ENCODE peak calls at places on chromosomes 16 and 17, in eight cellular contexts. One of them, this sample, is unnamed.

GRCh38 chr17:34154916-34155730 is 100.0 kb upstream of the CCL2 start:
- DNase-seq in upper lobe of right lung: no peak
- DNase-seq in stimulated activated CD4-positive, alpha-beta T cell treated with anti-CD3 and anti-CD28 coated beads, Interleukin-1b, Interleukin-23, amount 100 ng/mL, for 1 hour: no peak
- DNase-seq in PC-3: no peak
- DNase-seq in SW 1271: no peak
- DNase-seq in MG63: no peak
- DNase-seq in stimulated activated CD8-positive, alpha-beta memory T cell treated with anti-CD3 and anti-CD28 coated beads, Interleukin-4, amount 100 ng/mL, for 1 hour: no peak
- DNase-seq in hippocampal formation: no peak
- DNase-seq in this sample: no peak

GRCh38 chr17:82458885-82459424 is 414 bp downstream of the NARF start:
- DNase-seq in PC-3: peak
- DNase-seq in MG63: peak
- DNase-seq in upper lobe of right lung: no peak
- DNase-seq in SW 1271: no peak
- DNase-seq in stimulated activated CD8-positive, alpha-beta memory T cell treated with anti-CD3 and anti-CD28 coated beads, Interleukin-4, amount 100 ng/mL, for 1 hour: no peak
- DNase-seq in hippocampal formation: no peak
- DNase-seq in stimulated activated CD4-positive, alpha-beta T cell treated with anti-CD3 and anti-CD28 coated beads, Interleukin-1b, Interleukin-23, amount 100 ng/mL, for 1 hour: no peak
- DNase-seq in this sample: peak

GRCh38 chr17:13157656-13158055 is 139.8 kb upstream of the ELAC2 start:
- DNase-seq in SW 1271: no peak
- DNase-seq in stimulated activated CD4-positive, alpha-beta T cell treated with anti-CD3 and anti-CD28 coated beads, Interleukin-1b, Interleukin-23, amount 100 ng/mL, for 1 hour: no peak
- DNase-seq in PC-3: no peak
- DNase-seq in upper lobe of right lung: no peak
- DNase-seq in hippocampal formation: no peak
- DNase-seq in MG63: no peak
- DNase-seq in stimulated activated CD8-positive, alpha-beta memory T cell treated with anti-CD3 and anti-CD28 coated beads, Interleukin-4, amount 100 ng/mL, for 1 hour: no peak
- DNase-seq in this sample: no peak

GRCh38 chr17:61848247-61848646 is 15.1 kb downstream of the BRIP1 start:
- DNase-seq in MG63: no peak
- DNase-seq in stimulated activated CD4-positive, alpha-beta T cell treated with anti-CD3 and anti-CD28 coated beads, Interleukin-1b, Interleukin-23, amount 100 ng/mL, for 1 hour: no peak
- DNase-seq in PC-3: no peak
- DNase-seq in hippocampal formation: no peak
- DNase-seq in stimulated activated CD8-positive, alpha-beta memory T cell treated with anti-CD3 and anti-CD28 coated beads, Interleukin-4, amount 100 ng/mL, for 1 hour: no peak
- DNase-seq in upper lobe of right lung: no peak
- DNase-seq in SW 1271: no peak
- DNase-seq in this sample: no peak

GRCh38 chr17:64133546-64134215 is 3.7 kb upstream of the ERN1 start:
- DNase-seq in stimulated activated CD4-positive, alpha-beta T cell treated with anti-CD3 and anti-CD28 coated beads, Interleukin-1b, Interleukin-23, amount 100 ng/mL, for 1 hour: no peak
- DNase-seq in MG63: no peak
- DNase-seq in hippocampal formation: no peak
- DNase-seq in stimulated activated CD8-positive, alpha-beta memory T cell treated with anti-CD3 and anti-CD28 coated beads, Interleukin-4, amount 100 ng/mL, for 1 hour: no peak
- DNase-seq in upper lobe of right lung: no peak
- DNase-seq in SW 1271: peak
- DNase-seq in PC-3: peak
- DNase-seq in this sample: peak

GRCh38 chr16:19919142-19919541 is 34.5 kb upstream of the GPRC5B start:
- DNase-seq in upper lobe of right lung: no peak
- DNase-seq in hippocampal formation: no peak
- DNase-seq in stimulated activated CD4-positive, alpha-beta T cell treated with anti-CD3 and anti-CD28 coated beads, Interleukin-1b, Interleukin-23, amount 100 ng/mL, for 1 hour: no peak
- DNase-seq in MG63: no peak
- DNase-seq in PC-3: no peak
- DNase-seq in stimulated activated CD8-positive, alpha-beta memory T cell treated with anti-CD3 and anti-CD28 coated beads, Interleukin-4, amount 100 ng/mL, for 1 hour: no peak
- DNase-seq in SW 1271: no peak
- DNase-seq in this sample: no peak

GRCh38 chr17:37506678-37507077 is 17.0 kb downstream of the DUSP14 start:
- DNase-seq in stimulated activated CD8-positive, alpha-beta memory T cell treated with anti-CD3 and anti-CD28 coated beads, Interleukin-4, amount 100 ng/mL, for 1 hour: no peak
- DNase-seq in hippocampal formation: peak
- DNase-seq in PC-3: peak
- DNase-seq in upper lobe of right lung: no peak
- DNase-seq in SW 1271: peak
- DNase-seq in stimulated activated CD4-positive, alpha-beta T cell treated with anti-CD3 and anti-CD28 coated beads, Interleukin-1b, Interleukin-23, amount 100 ng/mL, for 1 hour: no peak
- DNase-seq in MG63: peak
- DNase-seq in this sample: peak

GRCh38 chr17:39926588-39927100 is 757 bp downstream of the ORMDL3 start:
- DNase-seq in hippocampal formation: no peak
- DNase-seq in stimulated activated CD8-positive, alpha-beta memory T cell treated with anti-CD3 and anti-CD28 coated beads, Interleukin-4, amount 100 ng/mL, for 1 hour: peak
- DNase-seq in PC-3: peak
- DNase-seq in SW 1271: no peak
- DNase-seq in upper lobe of right lung: peak
- DNase-seq in MG63: peak
- DNase-seq in stimulated activated CD4-positive, alpha-beta T cell treated with anti-CD3 and anti-CD28 coated beads, Interleukin-1b, Interleukin-23, amount 100 ng/mL, for 1 hour: no peak
- DNase-seq in this sample: peak

GRCh38 chr16:84532299-84532724 is 27.9 kb upstream of the MEAK7 start:
- DNase-seq in stimulated activated CD8-positive, alpha-beta memory T cell treated with anti-CD3 and anti-CD28 coated beads, Interleukin-4, amount 100 ng/mL, for 1 hour: no peak
- DNase-seq in MG63: peak
- DNase-seq in SW 1271: peak
- DNase-seq in stimulated activated CD4-positive, alpha-beta T cell treated with anti-CD3 and anti-CD28 coated beads, Interleukin-1b, Interleukin-23, amount 100 ng/mL, for 1 hour: no peak
- DNase-seq in PC-3: no peak
- DNase-seq in upper lobe of right lung: no peak
- DNase-seq in hippocampal formation: no peak
- DNase-seq in this sample: no peak

GRCh38 chr17:76725580-76726230 is 701 bp downstream of the JMJD6 start:
- DNase-seq in hippocampal formation: no peak
- DNase-seq in PC-3: peak
- DNase-seq in SW 1271: peak
- DNase-seq in stimulated activated CD4-positive, alpha-beta T cell treated with anti-CD3 and anti-CD28 coated beads, Interleukin-1b, Interleukin-23, amount 100 ng/mL, for 1 hour: peak
- DNase-seq in stimulated activated CD8-positive, alpha-beta memory T cell treated with anti-CD3 and anti-CD28 coated beads, Interleukin-4, amount 100 ng/mL, for 1 hour: peak
- DNase-seq in upper lobe of right lung: peak
- DNase-seq in MG63: peak
- DNase-seq in this sample: peak

GRCh38 chr17:38885728-38886642 is 16.1 kb downstream of the LASP1 start:
- DNase-seq in stimulated activated CD8-positive, alpha-beta memory T cell treated with anti-CD3 and anti-CD28 coated beads, Interleukin-4, amount 100 ng/mL, for 1 hour: no peak
- DNase-seq in SW 1271: no peak
- DNase-seq in hippocampal formation: peak
- DNase-seq in upper lobe of right lung: no peak
- DNase-seq in stimulated activated CD4-positive, alpha-beta T cell treated with anti-CD3 and anti-CD28 coated beads, Interleukin-1b, Interleukin-23, amount 100 ng/mL, for 1 hour: no peak
- DNase-seq in MG63: no peak
- DNase-seq in PC-3: no peak
- DNase-seq in this sample: no peak

GRCh38 chr17:50326831-50327364 is 19.0 kb upstream of the XYLT2 start:
- DNase-seq in stimulated activated CD8-positive, alpha-beta memory T cell treated with anti-CD3 and anti-CD28 coated beads, Interleukin-4, amount 100 ng/mL, for 1 hour: no peak
- DNase-seq in hippocampal formation: no peak
- DNase-seq in upper lobe of right lung: no peak
- DNase-seq in stimulated activated CD4-positive, alpha-beta T cell treated with anti-CD3 and anti-CD28 coated beads, Interleukin-1b, Interleukin-23, amount 100 ng/mL, for 1 hour: no peak
- DNase-seq in MG63: no peak
- DNase-seq in PC-3: no peak
- DNase-seq in SW 1271: no peak
- DNase-seq in this sample: no peak

GRCh38 chr16:12267491-12267890 is 291.0 kb downstream of the SNX29 start:
- DNase-seq in stimulated activated CD8-positive, alpha-beta memory T cell treated with anti-CD3 and anti-CD28 coated beads, Interleukin-4, amount 100 ng/mL, for 1 hour: no peak
- DNase-seq in upper lobe of right lung: no peak
- DNase-seq in stimulated activated CD4-positive, alpha-beta T cell treated with anti-CD3 and anti-CD28 coated beads, Interleukin-1b, Interleukin-23, amount 100 ng/mL, for 1 hour: no peak
- DNase-seq in SW 1271: no peak
- DNase-seq in PC-3: no peak
- DNase-seq in MG63: no peak
- DNase-seq in hippocampal formation: no peak
- DNase-seq in this sample: no peak

GRCh38 chr17:76772842-76773521 is 35.1 kb downstream of the MFSD11 start:
- DNase-seq in PC-3: peak
- DNase-seq in SW 1271: peak
- DNase-seq in MG63: peak
- DNase-seq in stimulated activated CD8-positive, alpha-beta memory T cell treated with anti-CD3 and anti-CD28 coated beads, Interleukin-4, amount 100 ng/mL, for 1 hour: peak
- DNase-seq in hippocampal formation: no peak
- DNase-seq in stimulated activated CD4-positive, alpha-beta T cell treated with anti-CD3 and anti-CD28 coated beads, Interleukin-1b, Interleukin-23, amount 100 ng/mL, for 1 hour: peak
- DNase-seq in upper lobe of right lung: no peak
- DNase-seq in this sample: no peak

GRCh38 chr16:88608076-88608475 is 30.3 kb upstream of the IL17C start:
- DNase-seq in stimulated activated CD8-positive, alpha-beta memory T cell treated with anti-CD3 and anti-CD28 coated beads, Interleukin-4, amount 100 ng/mL, for 1 hour: no peak
- DNase-seq in stimulated activated CD4-positive, alpha-beta T cell treated with anti-CD3 and anti-CD28 coated beads, Interleukin-1b, Interleukin-23, amount 100 ng/mL, for 1 hour: no peak
- DNase-seq in upper lobe of right lung: no peak
- DNase-seq in PC-3: no peak
- DNase-seq in hippocampal formation: no peak
- DNase-seq in SW 1271: no peak
- DNase-seq in MG63: no peak
- DNase-seq in this sample: no peak

GRCh38 chr17:31744541-31744951 is 114.5 kb downstream of the COPRS start:
- DNase-seq in upper lobe of right lung: no peak
- DNase-seq in hippocampal formation: no peak
- DNase-seq in MG63: peak
- DNase-seq in SW 1271: no peak
- DNase-seq in PC-3: no peak
- DNase-seq in stimulated activated CD8-positive, alpha-beta memory T cell treated with anti-CD3 and anti-CD28 coated beads, Interleukin-4, amount 100 ng/mL, for 1 hour: no peak
- DNase-seq in stimulated activated CD4-positive, alpha-beta T cell treated with anti-CD3 and anti-CD28 coated beads, Interleukin-1b, Interleukin-23, amount 100 ng/mL, for 1 hour: no peak
- DNase-seq in this sample: no peak

GRCh38 chr17:38892083-38892482 is 22.2 kb downstream of the LASP1 start:
- DNase-seq in MG63: no peak
- DNase-seq in stimulated activated CD8-positive, alpha-beta memory T cell treated with anti-CD3 and anti-CD28 coated beads, Interleukin-4, amount 100 ng/mL, for 1 hour: no peak
- DNase-seq in PC-3: no peak
- DNase-seq in stimulated activated CD4-positive, alpha-beta T cell treated with anti-CD3 and anti-CD28 coated beads, Interleukin-1b, Interleukin-23, amount 100 ng/mL, for 1 hour: no peak
- DNase-seq in hippocampal formation: no peak
- DNase-seq in upper lobe of right lung: no peak
- DNase-seq in SW 1271: no peak
- DNase-seq in this sample: no peak

GRCh38 chr16:12688972-12689850 is 114.5 kb downstream of the CPPED1 start:
- DNase-seq in stimulated activated CD8-positive, alpha-beta memory T cell treated with anti-CD3 and anti-CD28 coated beads, Interleukin-4, amount 100 ng/mL, for 1 hour: no peak
- DNase-seq in upper lobe of right lung: no peak
- DNase-seq in SW 1271: no peak
- DNase-seq in stimulated activated CD4-positive, alpha-beta T cell treated with anti-CD3 and anti-CD28 coated beads, Interleukin-1b, Interleukin-23, amount 100 ng/mL, for 1 hour: no peak
- DNase-seq in PC-3: no peak
- DNase-seq in hippocampal formation: no peak
- DNase-seq in MG63: no peak
- DNase-seq in this sample: no peak

GRCh38 chr17:4310349-4311060 is 46.7 kb upstream of the ANKFY1 start:
- DNase-seq in stimulated activated CD8-positive, alpha-beta memory T cell treated with anti-CD3 and anti-CD28 coated beads, Interleukin-4, amount 100 ng/mL, for 1 hour: no peak
- DNase-seq in PC-3: no peak
- DNase-seq in stimulated activated CD4-positive, alpha-beta T cell treated with anti-CD3 and anti-CD28 coated beads, Interleukin-1b, Interleukin-23, amount 100 ng/mL, for 1 hour: no peak
- DNase-seq in hippocampal formation: peak
- DNase-seq in SW 1271: no peak
- DNase-seq in upper lobe of right lung: no peak
- DNase-seq in MG63: no peak
- DNase-seq in this sample: no peak

GRCh38 chr17:56914641-56915263 is 903 bp upstream of the TRIM25 start:
- DNase-seq in SW 1271: peak
- DNase-seq in stimulated activated CD4-positive, alpha-beta T cell treated with anti-CD3 and anti-CD28 coated beads, Interleukin-1b, Interleukin-23, amount 100 ng/mL, for 1 hour: no peak
- DNase-seq in MG63: no peak
- DNase-seq in PC-3: peak
- DNase-seq in upper lobe of right lung: no peak
- DNase-seq in stimulated activated CD8-positive, alpha-beta memory T cell treated with anti-CD3 and anti-CD28 coated beads, Interleukin-4, amount 100 ng/mL, for 1 hour: no peak
- DNase-seq in hippocampal formation: no peak
- DNase-seq in this sample: no peak